ENCODE peak calls at places on chromosomes 1 and 21, in five cellular contexts. X is Karpas-422, U is PC-3, T is MM.1S, J is GM23338. N is an unnamed sample. For H3K9me2 and H3K4me1, the result is how much of the 10 kb centered on the place peaks cover.

GRCh38 chr1:32984090-32984828 is 19.6 kb upstream of the RNF19B start:
- DNase-seq in X (no peak), U (no peak), T (peak), J (peak), N (no peak)

GRCh38 chr1:36367067-36367466 is 18.7 kb downstream of the STK40 start:
- DNase-seq in X (no peak), U (no peak), T (no peak), J (no peak), N (no peak)

GRCh38 chr1:20248954-20249612 is 41.6 kb upstream of the VWA5B1 start:
- DNase-seq in X (no peak), U (no peak), T (peak), J (no peak), N (peak)

GRCh38 chr1:178353524-178353923 is 143.2 kb downstream of the CLEC20A start:
- DNase-seq in X (no peak), U (no peak), T (no peak), J (no peak), N (no peak)

GRCh38 chr21:27513825-27514224 is 546.9 kb upstream of the ADAMTS5 start:
- DNase-seq in X (no peak), U (no peak), T (no peak), J (no peak), N (no peak)

GRCh38 chr1:41704189-41704588 is 214.5 kb downstream of the HIVEP3 start:
- DNase-seq in X (no peak), U (no peak), T (no peak), J (no peak), N (no peak)

GRCh38 chr1:204126941-204127340 is 24.9 kb downstream of the ETNK2 start:
- DNase-seq in X (no peak), U (no peak), T (no peak), J (no peak), N (no peak)

GRCh38 chr1:98410082-98410481 is 251.4 kb upstream of the SNX7 start:
- DNase-seq in X (no peak), U (no peak), T (no peak), J (no peak), N (no peak)

GRCh38 chr1:1305300-1306069 is 2.2 kb downstream of the ACAP3 start:
- DNase-seq in X (peak), U (peak), T (no peak), J (no peak), N (peak)

GRCh38 chr21:35581640-35582039 is 478.7 kb downstream of the SETD4 start:
- DNase-seq in X (no peak), U (no peak), T (no peak), J (no peak), N (no peak)

GRCh38 chr1:114692947-114693346 is 2.4 kb downstream of the AMPD1 start:
- DNase-seq in X (no peak), U (no peak), T (no peak), J (no peak), N (no peak)

GRCh38 chr21:44456207-44456914 is 1.1 kb downstream of the LRRC3 start:
- DNase-seq in X (no peak), U (no peak), T (no peak), J (peak), N (no peak)
- H3K4me2 ChIP-seq in X (no peak), U (peak), T (peak), J (peak), N (no peak)

DNA sequence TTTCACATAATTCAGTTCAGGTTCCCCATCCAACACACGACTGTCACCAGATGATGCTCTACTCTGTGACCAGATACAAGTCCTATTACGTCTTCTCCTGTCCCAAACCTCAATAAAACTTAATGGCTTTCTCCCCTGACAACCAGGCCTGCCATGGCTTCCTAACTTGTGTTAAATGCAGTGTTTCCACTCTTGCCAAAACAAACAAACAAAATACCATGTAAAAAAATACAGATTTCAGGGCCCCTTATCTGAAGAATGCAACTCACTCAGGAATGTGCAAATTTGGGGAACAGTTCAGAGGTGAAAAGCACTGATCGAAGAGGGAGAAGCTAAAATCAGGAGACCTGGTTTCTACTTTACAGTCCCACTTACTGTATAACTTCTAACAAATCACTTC is 863 bp upstream of the NUF2 start:
- DNase-seq in X (peak), U (no peak), T (no peak), J (peak), N (no peak)
- H3K9me2 ChIP-seq in X (under half), U (under half), T (under half), J (under half), N (under half)

GRCh38 chr1:171494086-171494485 is 8.8 kb downstream of the PRRC2C start:
- DNase-seq in X (peak), U (no peak), T (no peak), J (no peak), N (no peak)

GRCh38 chr1:171500803-171501202 is 15.5 kb downstream of the PRRC2C start:
- DNase-seq in X (no peak), U (no peak), T (no peak), J (no peak), N (no peak)

GRCh38 chr1:171500304-171500703 is 15.0 kb downstream of the PRRC2C start:
- DNase-seq in X (no peak), U (no peak), T (no peak), J (no peak), N (no peak)

DNA sequence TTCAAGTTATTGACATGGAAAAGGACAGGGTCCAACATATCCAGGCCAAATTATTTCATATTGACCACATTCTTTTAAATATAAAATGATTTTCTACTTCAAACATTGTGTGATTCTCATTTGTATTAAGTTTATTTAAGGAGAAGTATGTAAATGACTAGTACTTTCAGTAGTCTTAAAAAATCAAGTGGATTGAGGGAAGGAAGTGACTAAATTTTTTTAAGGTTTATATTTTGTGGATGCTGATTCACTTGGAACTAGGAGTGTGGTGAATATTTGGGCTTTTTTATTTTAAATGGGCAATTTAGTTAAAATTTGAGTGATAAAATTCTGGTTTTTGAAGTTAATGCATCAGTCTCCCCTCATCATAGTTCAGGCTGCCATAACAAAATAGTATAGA is 10.1 kb downstream of the PRRC2C start:
- DNase-seq in X (no peak), U (no peak), T (no peak), J (no peak), N (no peak)
- H3K4me1 ChIP-seq in X (half or more), U (under half), T (under half), J (under half), N (under half)

GRCh38 chr1:26584022-26584485 is 54.5 kb downstream of the RPS6KA1 start:
- DNase-seq in X (peak), U (peak), T (no peak), J (peak), N (peak)

GRCh38 chr1:26582053-26582835 is 52.7 kb downstream of the RPS6KA1 start:
- DNase-seq in X (no peak), U (peak), T (no peak), J (no peak), N (no peak)

GRCh38 chr1:26580116-26580515 is 50.6 kb downstream of the RPS6KA1 start:
- DNase-seq in X (no peak), U (no peak), T (no peak), J (no peak), N (no peak)

GRCh38 chr1:26581287-26581651 is 51.7 kb downstream of the RPS6KA1 start:
- DNase-seq in X (no peak), U (no peak), T (no peak), J (no peak), N (no peak)

DNA sequence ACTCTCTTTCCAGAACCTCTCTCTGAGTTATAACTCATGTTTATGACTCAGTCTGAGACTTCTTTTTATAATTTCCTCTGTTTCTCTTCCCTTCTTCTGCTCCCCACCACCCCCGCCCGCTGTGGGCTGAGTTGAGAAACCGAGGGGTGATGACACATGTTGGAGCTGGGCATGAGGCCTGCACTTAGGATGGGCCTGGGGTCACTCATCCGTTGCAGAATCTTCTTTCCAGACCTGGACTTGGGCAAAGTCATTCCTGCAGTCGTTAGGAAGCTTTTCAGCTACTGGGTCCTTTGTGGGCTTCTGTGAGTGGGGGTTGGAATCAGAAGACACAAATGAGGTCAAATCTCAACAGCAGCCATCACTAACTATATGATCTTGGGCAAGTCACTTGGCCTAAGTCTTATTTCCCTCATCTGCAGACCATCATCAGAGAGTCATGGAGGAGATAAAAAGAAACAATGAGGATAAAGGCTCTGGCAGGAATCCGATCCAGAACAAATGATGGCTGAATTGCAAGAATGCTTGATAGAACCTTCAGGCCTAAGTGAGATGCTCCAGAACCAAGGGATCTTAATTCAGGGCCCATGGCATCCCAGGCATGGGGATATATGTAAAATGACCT is 53.4 kb downstream of the RPS6KA1 start:
- DNase-seq in X (no peak), U (peak), T (no peak), J (no peak), N (no peak)
- H3K4me2 ChIP-seq in X (no peak), U (peak), T (no peak), J (no peak), N (no peak)

GRCh38 chr1:29099286-29099685 is 24.4 kb downstream of the TMEM200B start:
- DNase-seq in X (no peak), U (no peak), T (no peak), J (no peak), N (no peak)
- H3K9me2 ChIP-seq in X (under half), U (under half), T (under half), J (under half), N (under half)

GRCh38 chr1:27485363-27485762 is 4.6 kb downstream of the WASF2 start:
- DNase-seq in X (no peak), U (no peak), T (no peak), J (no peak), N (no peak)

GRCh38 chr1:27478098-27478497 is 11.9 kb downstream of the WASF2 start:
- DNase-seq in X (peak), U (no peak), T (no peak), J (no peak), N (no peak)

GRCh38 chr1:27483659-27484058 is 6.3 kb downstream of the WASF2 start:
- DNase-seq in X (no peak), U (no peak), T (no peak), J (no peak), N (no peak)

GRCh38 chr1:27476222-27476621 is 13.7 kb downstream of the WASF2 start:
- DNase-seq in X (no peak), U (no peak), T (no peak), J (no peak), N (no peak)

DNA sequence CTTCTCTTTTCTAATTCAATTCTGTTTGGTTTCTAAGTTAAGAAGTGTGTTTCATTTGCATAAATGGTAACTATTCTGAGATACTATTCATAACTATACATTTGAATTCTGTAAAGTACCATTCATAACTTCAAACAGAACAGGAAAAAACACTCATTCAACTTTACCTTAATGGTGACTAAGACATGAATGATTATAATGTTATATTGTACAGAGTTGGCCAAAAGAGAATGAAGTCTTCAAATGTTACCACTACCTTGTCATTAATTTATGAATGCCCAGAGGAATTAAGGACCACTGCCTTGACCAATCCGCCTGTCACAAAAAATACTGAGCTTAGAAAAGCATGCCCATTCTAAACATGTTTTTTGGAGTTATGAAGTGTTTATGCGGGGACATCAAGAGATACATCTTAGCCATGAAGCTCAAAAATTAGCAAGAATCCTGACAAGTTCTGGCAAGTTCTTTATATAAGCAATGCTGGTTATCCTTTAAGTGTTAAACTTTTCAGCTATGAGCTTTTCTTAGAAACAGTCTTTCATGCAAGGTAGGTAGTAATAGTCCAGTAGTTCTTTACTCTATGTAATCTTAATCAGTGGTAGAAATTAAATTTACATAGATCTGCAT is 7.9 kb downstream of the WASF2 start:
- DNase-seq in X (peak), U (no peak), T (no peak), J (no peak), N (no peak)
- H3K4me1 ChIP-seq in X (under half), U (under half), T (under half), J (under half), N (half or more)

DNA sequence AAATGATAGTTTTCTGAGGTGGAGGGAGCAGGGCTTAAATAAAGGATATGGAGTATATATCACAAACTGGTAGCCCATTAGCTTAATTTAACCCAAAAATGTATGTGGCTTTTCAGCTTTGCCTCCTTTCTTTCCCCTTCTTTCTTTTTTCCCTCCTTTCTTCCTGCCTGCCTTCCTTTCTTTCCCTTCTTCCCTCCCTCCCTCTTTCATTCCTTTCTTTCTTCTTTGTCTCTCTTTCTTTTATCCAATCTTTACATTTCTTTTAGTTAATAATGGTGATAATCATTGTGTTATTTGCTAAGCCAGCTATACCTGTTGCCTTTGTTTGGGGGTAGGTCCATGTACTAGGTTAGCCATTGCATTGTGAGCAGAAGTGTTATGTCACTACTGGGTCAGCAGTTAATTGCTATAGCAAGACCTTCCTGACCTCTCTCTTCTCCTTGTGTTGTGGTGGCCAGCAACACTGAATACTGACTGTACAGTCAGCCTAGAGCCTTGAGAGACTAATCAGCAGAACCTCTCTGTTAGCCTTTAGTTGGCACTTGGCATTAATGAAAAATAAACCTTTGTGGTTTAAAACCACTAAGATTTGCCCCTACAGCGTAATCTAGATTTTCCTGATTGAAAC is 5.1 kb downstream of the GORAB start:
- DNase-seq in X (no peak), U (no peak), T (no peak), J (no peak), N (no peak)
- H3K4me2 ChIP-seq in X (no peak), U (no peak), T (no peak), J (no peak), N (no peak)

DNA sequence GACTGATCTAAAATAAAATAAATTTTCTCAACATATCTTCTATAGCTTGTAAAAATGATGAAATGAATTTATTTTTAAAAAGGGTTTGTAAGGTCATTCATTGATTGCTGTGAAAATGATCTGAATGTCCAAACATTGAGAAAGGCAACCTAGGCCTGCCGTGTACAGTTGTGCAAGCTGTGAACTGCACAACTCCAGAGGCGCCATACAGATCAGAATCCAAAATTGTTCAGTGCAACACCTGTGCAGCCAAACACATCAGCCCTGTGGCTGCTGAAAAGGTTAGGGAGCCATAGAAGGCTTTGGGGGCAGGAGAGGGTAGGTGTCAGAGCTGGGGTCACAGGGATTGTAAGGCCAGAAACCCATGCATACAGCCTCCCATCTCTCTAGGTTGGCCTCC is 9.9 kb upstream of the ZC3H12A start:
- DNase-seq in X (no peak), U (no peak), T (no peak), J (no peak), N (no peak)
- H3K9me2 ChIP-seq in X (under half), U (under half), T (under half), J (under half), N (under half)

GRCh38 chr1:234958702-234959649 is 169.7 kb downstream of the TOMM20 start:
- DNase-seq in X (no peak), U (no peak), T (no peak), J (no peak), N (no peak)

GRCh38 chr1:234956821-234957329 is 171.8 kb downstream of the TOMM20 start:
- DNase-seq in X (no peak), U (no peak), T (no peak), J (peak), N (no peak)

GRCh38 chr1:234955107-234955731 is 173.4 kb downstream of the TOMM20 start:
- DNase-seq in X (no peak), U (no peak), T (no peak), J (no peak), N (peak)

GRCh38 chr1:234958066-234958701 is 170.5 kb downstream of the TOMM20 start:
- DNase-seq in X (no peak), U (no peak), T (no peak), J (peak), N (no peak)

GRCh38 chr1:234957330-234958065 is 171.1 kb downstream of the TOMM20 start:
- DNase-seq in X (no peak), U (peak), T (no peak), J (peak), N (no peak)
- H3K4me1 ChIP-seq in X (under half), U (half or more), T (under half), J (under half), N (half or more)

N was measured in OCI-LY7.